ENCODE peak calls at places on chromosomes 1 and 21, in nine cellular contexts. X is HFFc6, G is A673, Y is RWPE1, J is transverse colon, O is AG10803, C is activated B cell treated with CpG ODN at 0.5 μM for 24 hours, A is prostate gland, Z is tibial nerve. W is an unnamed sample.

GRCh38 chr1:208423522-208423921 is 179.3 kb upstream of the PLXNA2 start:
- DNase-seq in X (no peak), G (no peak), Y (no peak), J (no peak), O (no peak), C (no peak), A (no peak), Z (no peak), W (no peak)

GRCh38 chr1:154433161-154433681 is 28.1 kb downstream of the IL6R start:
- DNase-seq in X (no peak), G (no peak), Y (peak), J (no peak), O (peak), C (no peak), A (no peak), Z (no peak), W (no peak)

GRCh38 chr1:19354531-19354981 is 42.4 kb downstream of the SLC66A1 start:
- DNase-seq in X (no peak), G (no peak), Y (no peak), J (no peak), O (no peak), C (no peak), A (peak), Z (no peak), W (no peak)

GRCh38 chr1:17561561-17561985 is 22.1 kb downstream of the ARHGEF10L start:
- DNase-seq in X (no peak), G (no peak), Y (no peak), J (no peak), O (peak), C (no peak), A (no peak), Z (no peak), W (no peak)

GRCh38 chr1:188706742-188707141 is 1770.9 kb downstream of the BRINP3 start:
- DNase-seq in X (peak), G (no peak), Y (peak), J (no peak), O (no peak), C (no peak), A (no peak), Z (no peak), W (no peak)

GRCh38 chr1:2215329-2215728 is 12.8 kb upstream of the SKI start:
- DNase-seq in X (no peak), G (no peak), Y (no peak), J (no peak), O (no peak), C (no peak), A (no peak), Z (no peak), W (no peak)

GRCh38 chr1:226111109-226111864 is 48.8 kb downstream of the H3-3A start:
- DNase-seq in X (no peak), G (no peak), Y (no peak), J (no peak), O (no peak), C (no peak), A (no peak), Z (no peak), W (no peak)

GRCh38 chr1:207298666-207299065 is 22.8 kb upstream of the CD55 start:
- DNase-seq in X (no peak), G (no peak), Y (no peak), J (no peak), O (peak), C (no peak), A (no peak), Z (no peak), W (no peak)

GRCh38 chr1:168141986-168142385 is 5.3 kb upstream of the GPR161 start:
- DNase-seq in X (no peak), G (no peak), Y (no peak), J (no peak), O (no peak), C (no peak), A (no peak), Z (no peak), W (no peak)

GRCh38 chr1:15364740-15365139 is 44.9 kb upstream of the EFHD2 start:
- DNase-seq in X (no peak), G (no peak), Y (peak), J (no peak), O (no peak), C (no peak), A (no peak), Z (no peak), W (no peak)
- TF ChIP-seq CTCF in X (peak), G (peak), Y (no peak), J (no peak), O (no peak), C (no peak), A (peak), Z (no peak), W (no peak)

GRCh38 chr21:33330726-33331125 is 6.0 kb downstream of the IFNAR1 start:
- DNase-seq in X (no peak), G (no peak), Y (no peak), J (peak), O (no peak), C (no peak), A (no peak), Z (no peak), W (no peak)

GRCh38 chr21:33324311-33325221 is at the start of gene IFNAR1:
- DNase-seq in X (peak), G (peak), Y (peak), J (peak), O (peak), C (peak), A (peak), Z (peak), W (peak)

GRCh38 chr21:33327326-33327725 is 2.6 kb downstream of the IFNAR1 start:
- DNase-seq in X (no peak), G (no peak), Y (no peak), J (no peak), O (no peak), C (no peak), A (no peak), Z (no peak), W (no peak)

GRCh38 chr21:33325222-33326067 is 675 bp downstream of the IFNAR1 start:
- DNase-seq in X (peak), G (peak), Y (peak), J (peak), O (peak), C (no peak), A (peak), Z (peak), W (peak)

GRCh38 chr21:33327792-33328433 is 3.1 kb downstream of the IFNAR1 start:
- DNase-seq in X (no peak), G (no peak), Y (no peak), J (no peak), O (no peak), C (no peak), A (no peak), Z (no peak), W (no peak)
- TF ChIP-seq CTCF in X (no peak), G (no peak), Y (no peak), J (no peak), O (no peak), C (no peak), A (no peak), Z (no peak), W (no peak)

GRCh38 chr1:222654849-222655248 is 37.0 kb downstream of the MIA3 start:
- DNase-seq in X (no peak), G (peak), Y (no peak), J (peak), O (peak), C (no peak), A (no peak), Z (no peak), W (no peak)
- TF ChIP-seq CTCF in X (no peak), G (no peak), Y (no peak), J (no peak), O (no peak), C (no peak), A (no peak), Z (no peak), W (no peak)

DNA sequence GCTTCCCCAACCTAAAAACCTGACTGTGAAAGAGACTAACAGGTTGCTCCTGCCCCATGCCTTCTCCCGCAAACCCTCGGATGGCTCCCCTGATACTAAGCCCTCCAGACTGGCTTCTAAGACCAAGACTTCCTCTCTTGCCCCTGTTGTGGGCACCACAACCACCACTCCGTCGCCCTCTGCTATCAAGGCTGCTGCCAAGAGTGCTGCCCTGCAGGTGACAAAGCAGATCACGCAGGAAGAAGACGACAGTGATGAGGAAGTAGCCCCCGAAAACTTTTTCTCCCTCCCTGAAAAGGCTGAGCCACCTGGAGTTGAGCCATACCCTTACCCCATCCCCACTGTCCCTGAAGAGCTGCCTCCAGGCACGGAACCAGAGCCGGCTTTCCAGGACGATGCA is 19.3 kb downstream of the PRCC start:
- DNase-seq in X (no peak), G (no peak), Y (no peak), J (no peak), O (no peak), C (no peak), A (no peak), Z (no peak), W (no peak)
- TF ChIP-seq CTCF in X (no peak), G (no peak), Y (no peak), J (no peak), O (no peak), C (no peak), A (no peak), Z (no peak), W (no peak)

DNA sequence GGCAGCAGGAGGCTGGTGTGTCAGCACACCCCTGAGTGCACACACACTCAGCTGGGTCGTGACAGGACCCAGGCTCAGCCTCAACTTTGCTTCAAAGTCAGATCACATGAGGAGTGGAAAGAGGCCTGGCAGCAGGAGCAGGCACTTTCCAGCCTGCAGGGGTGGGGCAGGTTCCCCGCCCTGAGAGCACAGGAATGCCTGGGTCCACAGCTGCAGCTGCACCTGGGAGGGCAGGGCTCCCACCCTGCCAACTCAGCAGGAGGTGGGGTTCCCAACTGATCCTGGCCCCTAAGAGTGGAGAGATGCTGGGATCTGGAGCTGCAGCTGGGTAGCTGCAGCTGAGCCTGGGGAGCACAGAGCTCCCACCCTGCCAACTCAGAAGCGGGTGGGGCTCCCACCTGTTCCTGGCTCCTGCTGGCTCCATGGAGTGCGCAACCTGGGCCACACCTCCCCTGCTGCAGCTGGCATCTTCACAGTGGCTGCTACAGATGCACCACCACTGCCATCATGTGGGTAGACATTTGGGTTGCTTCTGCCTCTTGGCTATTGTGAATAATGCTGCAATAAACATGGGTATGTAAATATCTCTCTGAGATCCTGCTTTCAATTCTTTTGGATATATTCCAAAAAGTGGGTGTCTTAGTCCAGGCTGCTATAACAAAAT is 415.4 kb downstream of the TTLL7 start:
- DNase-seq in X (no peak), G (peak), Y (no peak), J (peak), O (peak), C (no peak), A (no peak), Z (no peak), W (no peak)
- TF ChIP-seq CTCF in X (no peak), G (peak), Y (no peak), J (peak), O (peak), C (no peak), A (no peak), Z (peak), W (no peak)

GRCh38 chr1:229064320-229064908 is 206.5 kb upstream of the RAB4A start:
- DNase-seq in X (no peak), G (no peak), Y (peak), J (no peak), O (no peak), C (no peak), A (no peak), Z (no peak), W (no peak)

GRCh38 chr1:229066591-229066990 is 204.3 kb upstream of the RAB4A start:
- DNase-seq in X (no peak), G (no peak), Y (no peak), J (no peak), O (no peak), C (no peak), A (no peak), Z (no peak), W (no peak)

GRCh38 chr1:229063154-229063553 is 207.8 kb upstream of the RAB4A start:
- DNase-seq in X (no peak), G (no peak), Y (no peak), J (no peak), O (no peak), C (no peak), A (no peak), Z (no peak), W (no peak)

GRCh38 chr1:229067546-229067945 is 203.4 kb upstream of the RAB4A start:
- DNase-seq in X (no peak), G (no peak), Y (no peak), J (no peak), O (no peak), C (no peak), A (no peak), Z (no peak), W (no peak)

DNA sequence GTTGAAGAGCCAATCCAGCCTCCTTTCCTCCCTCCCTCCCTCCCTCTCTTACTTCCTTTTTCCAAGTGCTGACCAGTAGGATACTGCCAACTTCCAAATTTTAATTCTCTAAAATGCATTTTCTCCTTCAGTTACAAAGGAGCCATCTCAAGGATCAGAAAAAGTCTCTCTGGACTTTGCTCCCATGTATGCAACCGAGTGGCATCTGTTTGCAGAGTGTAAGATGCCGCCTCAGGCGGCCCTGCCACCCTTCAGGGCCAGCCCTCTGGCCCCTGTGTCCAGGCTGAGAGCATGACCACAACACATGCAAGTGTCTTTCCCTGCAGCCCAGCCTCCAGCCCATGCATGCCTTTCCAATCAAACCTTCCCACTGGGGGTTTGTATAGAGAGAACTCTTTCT is 205.3 kb upstream of the RAB4A start:
- DNase-seq in X (no peak), G (no peak), Y (no peak), J (no peak), O (no peak), C (no peak), A (no peak), Z (no peak), W (no peak)
- TF ChIP-seq CTCF in X (no peak), G (no peak), Y (no peak), J (no peak), O (no peak), C (no peak), A (no peak), Z (no peak), W (no peak)

GRCh38 chr1:161763522-161764098 is 2.5 kb upstream of the ATF6 start:
- DNase-seq in X (no peak), G (peak), Y (peak), J (no peak), O (no peak), C (no peak), A (no peak), Z (no peak), W (no peak)
- TF ChIP-seq CTCF in X (peak), G (peak), Y (peak), J (peak), O (peak), C (peak), A (peak), Z (peak), W (no peak)

GRCh38 chr1:16236495-16237342 is at the start of gene CPLANE2:
- DNase-seq in X (peak), G (peak), Y (peak), J (peak), O (peak), C (peak), A (peak), Z (peak), W (peak)
- TF ChIP-seq CTCF in X (no peak), G (no peak), Y (no peak), J (peak), O (peak), C (no peak), A (peak), Z (no peak), W (no peak)

GRCh38 chr1:247833601-247834000 is 8.1 kb downstream of the OR11L1 start:
- DNase-seq in X (no peak), G (no peak), Y (no peak), J (no peak), O (no peak), C (no peak), A (no peak), Z (no peak), W (no peak)
- TF ChIP-seq CTCF in X (no peak), G (no peak), Y (no peak), J (no peak), O (no peak), C (no peak), A (no peak), Z (no peak), W (no peak)

GRCh38 chr1:52404116-52404974 is at the start of the genes ORC1 and PRPF38A:
- DNase-seq in X (peak), G (peak), Y (peak), J (peak), O (peak), C (peak), A (peak), Z (peak), W (peak)
- TF ChIP-seq CTCF in X (peak), G (peak), Y (peak), J (peak), O (peak), C (no peak), A (peak), Z (no peak), W (peak)

W was measured in mesothelial cell of epicardium.